ENCODE peak calls at places on chromosomes 5 and 9, in ten cellular contexts. F, V, B, I, Y, E, O, Z, H and M are unnamed samples.
A peak's percentile ranks its signal among the peaks of the same experiment; 100 is the strongest.

GRCh38 chr5:55234171-55234700 is 828 bp upstream of the CCNO start:
- DNase-seq in Z (peak; percentile 42), I (no peak), Y (peak; percentile 62), H (peak; percentile 35), E (peak; percentile 56), O (peak; percentile 62), F (peak; percentile 12), V (no peak), B (peak; percentile 25), M (peak; percentile 47)

GRCh38 chr5:95194856-95195255 is 90.0 kb downstream of the MCTP1 start:
- DNase-seq in B (no peak), V (no peak), Z (no peak), F (no peak), Y (no peak), H (no peak), E (no peak), O (no peak), I (no peak), M (no peak)

GRCh38 chr9:137449081-137449844 is 8.1 kb upstream of the ENTPD8 start:
- DNase-seq in Y (no peak), V (no peak), E (no peak), B (no peak), F (no peak), I (no peak), Z (no peak), H (no peak), O (no peak), M (no peak)

GRCh38 chr5:45774528-45774927 is 78.3 kb upstream of the HCN1 start:
- DNase-seq in F (no peak), B (no peak), E (peak; percentile 26), V (no peak), Y (no peak), O (peak; percentile 4), H (no peak), I (no peak), Z (peak; percentile 22), M (no peak)

GRCh38 chr5:158013939-158014338 is 155.0 kb upstream of the CLINT1 start:
- DNase-seq in I (peak; percentile 19), Z (peak; percentile 20), F (no peak), E (peak; percentile 51), B (peak; percentile 67), Y (peak; percentile 63), H (peak; percentile 29), V (peak; percentile 7), O (peak; percentile 77), M (peak; percentile 21)

GRCh38 chr5:175131432-175131831 is 312.6 kb downstream of the DRD1 start:
- DNase-seq in F (no peak), O (no peak), E (peak; percentile 77), Z (no peak), V (no peak), H (no peak), I (no peak), B (no peak), Y (no peak), M (no peak)

GRCh38 chr5:34487202-34487879 is 168.8 kb upstream of the RAI14 start:
- DNase-seq in H (peak; percentile 91), E (no peak), Z (no peak), Y (no peak), F (no peak), B (peak; percentile 55), O (peak; percentile 94), V (peak; percentile 95), I (peak; percentile 94), M (peak; percentile 84)

GRCh38 chr9:113215142-113215541 is 5.9 kb downstream of the FKBP15 start:
- DNase-seq in I (peak; percentile 40), B (peak; percentile 20), O (peak; percentile 5), F (peak; percentile 16), H (peak; percentile 70), Y (no peak), V (peak; percentile 22), Z (no peak), E (no peak), M (peak; percentile 67)

DNA sequence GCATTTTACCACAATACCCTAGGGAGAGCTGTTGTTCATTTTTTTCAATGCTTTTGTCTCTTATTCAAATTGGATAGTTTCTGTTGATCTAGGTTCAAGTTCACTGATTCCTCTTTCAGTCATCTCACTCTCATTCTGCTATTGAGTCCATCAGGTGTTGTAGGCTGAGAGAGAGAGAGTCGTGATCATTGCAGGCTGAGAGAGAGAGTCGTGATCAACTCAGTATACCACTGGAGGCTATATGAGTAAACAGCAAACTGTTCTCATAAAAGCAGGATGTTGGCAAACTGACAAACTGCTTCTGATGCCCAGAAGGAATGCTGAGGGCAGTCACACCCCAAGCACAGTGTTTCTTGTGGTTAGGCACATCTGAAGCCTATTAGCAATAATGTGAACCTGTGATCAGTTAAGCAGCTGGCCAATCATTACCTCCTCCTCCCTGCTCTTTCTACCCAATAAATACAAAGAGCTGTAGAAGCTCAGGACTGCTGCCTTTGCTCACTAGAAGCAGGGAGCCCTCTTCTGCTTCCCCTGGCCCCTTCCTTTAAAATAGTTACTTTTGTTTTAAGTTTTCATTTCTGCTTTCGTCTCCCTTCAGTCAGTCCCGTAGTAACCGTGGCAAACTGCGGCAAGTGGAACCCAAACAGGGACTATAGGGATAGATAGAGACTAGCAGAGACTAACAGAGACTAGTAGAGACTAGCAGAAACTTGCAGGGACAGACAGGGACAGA is 476.1 kb upstream of the ACO1 start:
- DNase-seq in V (no peak), O (peak; percentile 3), B (no peak), E (no peak), Y (no peak), I (no peak), H (no peak), F (peak; percentile 63), Z (peak; percentile 55), M (peak; percentile 76)
- H3K27me3 ChIP-seq in V (no peaks in the 10 kb centered on the region), O (no peaks in the 10 kb centered on the region), B (no peaks in the 10 kb centered on the region), E (no peaks in the 10 kb centered on the region), Y (no peaks in the 10 kb centered on the region), I (no peaks in the 10 kb centered on the region), H (no peaks in the 10 kb centered on the region), F (no peaks in the 10 kb centered on the region), Z (no peaks in the 10 kb centered on the region), M (peaks cover 2% of the 10 kb centered on the region)

DNA sequence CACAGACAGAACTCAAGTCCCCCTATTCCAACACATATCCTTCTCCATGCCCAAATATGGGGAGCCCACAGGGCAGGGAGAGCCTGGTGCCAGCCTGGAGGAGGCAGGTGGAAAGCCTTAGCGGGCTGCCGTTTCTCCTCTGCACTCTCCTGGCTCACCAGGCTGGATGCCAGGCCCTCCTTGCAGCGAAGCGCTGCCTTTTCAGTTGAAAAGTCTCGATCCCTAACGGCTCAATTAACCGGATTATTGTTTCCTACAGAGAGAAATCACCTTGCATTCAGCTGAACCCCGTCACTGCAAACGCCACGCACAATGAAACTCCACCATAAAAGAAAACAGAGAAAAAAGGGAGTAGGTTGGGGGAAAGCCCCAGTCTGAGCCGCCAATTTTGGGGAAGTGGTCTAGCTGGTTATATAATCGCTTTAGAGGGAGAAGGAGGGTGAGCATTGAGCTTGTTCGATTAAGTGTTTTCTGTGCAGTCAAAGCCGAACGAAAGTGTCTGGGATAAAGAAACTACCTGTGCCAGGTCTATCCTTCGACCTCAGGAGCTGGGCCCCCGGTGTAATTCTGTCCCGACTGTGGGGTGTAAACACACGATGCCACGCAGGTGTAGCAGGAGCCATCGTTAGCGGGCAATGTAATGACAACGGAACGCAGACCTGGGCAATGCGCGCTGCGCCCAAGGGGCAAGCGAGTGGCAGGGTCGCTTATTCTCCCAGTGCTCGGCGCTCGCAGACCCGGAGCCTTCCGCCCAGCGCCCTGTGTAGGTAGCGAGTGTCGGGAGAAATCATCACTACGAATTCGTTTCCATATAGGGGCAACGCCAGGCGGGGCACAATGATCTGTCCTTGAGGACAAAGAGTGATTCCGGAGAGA is 3.8 kb downstream of the BARHL1 start:
- DNase-seq in V (no peak), I (no peak), E (peak; percentile 55), Z (no peak), F (no peak), H (no peak), O (no peak), Y (peak; percentile 65), B (no peak), M (no peak)
- TF ChIP-seq EZH2 in V (no peak), I (peak; percentile 84), E (peak; percentile 99), Z (no peak), F (no peak), H (peak; percentile 97), O (peak; percentile 91), Y (peak; percentile 60), B (peak; percentile 2), M (peak; percentile 95)

DNA sequence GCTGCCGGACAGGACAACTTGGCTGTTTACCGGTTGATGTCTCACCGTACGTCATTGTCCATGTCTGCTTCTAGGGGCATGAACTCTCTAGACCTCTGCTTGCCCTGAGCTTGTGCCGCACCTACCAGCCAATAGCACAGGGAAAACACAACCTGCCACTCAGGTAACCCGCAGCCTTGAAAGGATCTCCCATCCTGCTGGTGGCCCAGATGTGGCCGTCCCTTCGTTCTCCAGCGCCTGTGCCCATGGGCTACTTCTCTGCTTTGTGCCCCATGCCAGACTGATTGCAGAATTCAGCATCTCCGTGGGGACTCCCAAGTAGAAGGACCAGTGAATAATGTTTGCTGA is 178.1 kb upstream of the MVB12B start:
- DNase-seq in E (no peak), Z (no peak), B (no peak), H (no peak), F (no peak), V (no peak), Y (no peak), I (no peak), O (no peak), M (no peak)
- H3K27me3 ChIP-seq in E (peaks cover 18% of the 10 kb centered on the region), Z (peaks cover 9% of the 10 kb centered on the region), B (no peaks in the 10 kb centered on the region), H (peaks cover 3% of the 10 kb centered on the region), F (no peaks in the 10 kb centered on the region), V (no peaks in the 10 kb centered on the region), Y (peaks cover 17% of the 10 kb centered on the region), I (peaks cover 7% of the 10 kb centered on the region), O (peaks cover 53% of the 10 kb centered on the region), M (no peaks in the 10 kb centered on the region)

GRCh38 chr5:173581408-173582197 is 34.8 kb downstream of the BOD1 start:
- DNase-seq in V (peak; percentile 12), Y (peak; percentile 78), F (peak; percentile 35), I (peak; percentile 39), B (peak; percentile 51), O (peak; percentile 64), H (peak; percentile 33), Z (peak; percentile 14), E (peak; percentile 89), M (no peak)
- TF ChIP-seq EZH2 in V (no peak), Y (no peak), F (no peak), I (no peak), B (no peak), O (no peak), H (no peak), Z (no peak), E (no peak), M (no peak)